ENCODE peak calls at places on chromosome 1, in ten cellular contexts. A, G, D, U, Z, S, P, B, I and E are unnamed samples.

GRCh38 chr1:36750706-36751105 is 268.0 kb upstream of the CSF3R start:
- DNase-seq in A (no peak), G (no peak), D (no peak), U (no peak), Z (peak), S (no peak), P (no peak), B (no peak), I (no peak), E (no peak)

GRCh38 chr1:72037745-72038343 is 244.5 kb downstream of the NEGR1 start:
- DNase-seq in A (no peak), G (peak), D (no peak), U (peak), Z (peak), S (no peak), P (peak), B (peak), I (peak), E (peak)

GRCh38 chr1:36763771-36764170 is 270.5 kb downstream of the GRIK3 start:
- DNase-seq in A (no peak), G (no peak), D (no peak), U (peak), Z (no peak), S (no peak), P (no peak), B (no peak), I (no peak), E (no peak)

GRCh38 chr1:229664133-229664689 is 38.2 kb downstream of the URB2 start:
- DNase-seq in A (no peak), G (peak), D (peak), U (no peak), Z (no peak), S (no peak), P (peak), B (peak), I (peak), E (peak)

GRCh38 chr1:163535807-163536206 is 214.1 kb downstream of the NUF2 start:
- DNase-seq in A (no peak), G (no peak), D (no peak), U (no peak), Z (no peak), S (peak), P (peak), B (peak), I (peak), E (peak)

GRCh38 chr1:219958875-219959417 is 30.6 kb upstream of the SLC30A10 start:
- DNase-seq in A (no peak), G (peak), D (no peak), U (no peak), Z (no peak), S (no peak), P (no peak), B (no peak), I (no peak), E (no peak)

GRCh38 chr1:78475888-78476610 is 14.7 kb upstream of the PTGFR start:
- DNase-seq in A (no peak), G (no peak), D (no peak), U (no peak), Z (no peak), S (no peak), P (peak), B (no peak), I (no peak), E (peak)

GRCh38 chr1:81920245-81920740 is 119.6 kb downstream of the ADGRL2 start:
- DNase-seq in A (peak), G (no peak), D (no peak), U (no peak), Z (peak), S (no peak), P (peak), B (peak), I (peak), E (peak)

GRCh38 chr1:41802532-41803501 is 115.9 kb downstream of the HIVEP3 start:
- DNase-seq in A (peak), G (peak), D (peak), U (no peak), Z (no peak), S (no peak), P (no peak), B (no peak), I (no peak), E (peak)

GRCh38 chr1:36172983-36173382 is 17.0 kb downstream of the MAP7D1 start:
- DNase-seq in A (no peak), G (no peak), D (no peak), U (no peak), Z (no peak), S (no peak), P (peak), B (peak), I (peak), E (peak)

GRCh38 chr1:178120088-178120487 is 26.2 kb downstream of the RASAL2 start:
- DNase-seq in A (no peak), G (no peak), D (no peak), U (no peak), Z (no peak), S (no peak), P (no peak), B (no peak), I (no peak), E (no peak)

GRCh38 chr1:178124115-178124514 is 30.2 kb downstream of the RASAL2 start:
- DNase-seq in A (no peak), G (no peak), D (no peak), U (no peak), Z (peak), S (no peak), P (no peak), B (no peak), I (no peak), E (no peak)

GRCh38 chr1:178119623-178120022 is 25.7 kb downstream of the RASAL2 start:
- DNase-seq in A (no peak), G (no peak), D (no peak), U (no peak), Z (no peak), S (no peak), P (no peak), B (no peak), I (no peak), E (peak)

GRCh38 chr1:178121883-178122282 is 28.0 kb downstream of the RASAL2 start:
- DNase-seq in A (no peak), G (no peak), D (no peak), U (no peak), Z (no peak), S (no peak), P (peak), B (peak), I (no peak), E (no peak)

GRCh38 chr1:178122283-178122682 is 28.4 kb downstream of the RASAL2 start:
- DNase-seq in A (no peak), G (no peak), D (no peak), U (no peak), Z (no peak), S (no peak), P (peak), B (peak), I (no peak), E (no peak)
- H3K4me3 ChIP-seq in A (no peak), G (no peak), D (no peak), U (no peak), Z (no peak), S (no peak), P (no peak), B (no peak), I (no peak), E (no peak)

GRCh38 chr1:11571906-11572616 is 82.2 kb downstream of the FBXO2 start:
- DNase-seq in A (no peak), G (no peak), D (no peak), U (peak), Z (peak), S (no peak), P (no peak), B (no peak), I (no peak), E (peak)
- TF ChIP-seq CTCF in A (peak), G (no peak), D (no peak), U (peak), Z (peak), S (no peak), P (peak), B (no peak), I (peak), E (peak)

GRCh38 chr1:6738987-6739386 is 37.4 kb upstream of the DNAJC11 start:
- DNase-seq in A (no peak), G (no peak), D (no peak), U (no peak), Z (no peak), S (no peak), P (no peak), B (no peak), I (no peak), E (no peak)

GRCh38 chr1:6747679-6748078 is 37.6 kb upstream of the CAMTA1 start:
- DNase-seq in A (no peak), G (no peak), D (no peak), U (no peak), Z (no peak), S (no peak), P (no peak), B (no peak), I (no peak), E (no peak)

GRCh38 chr1:6745073-6745472 is 40.2 kb upstream of the CAMTA1 start:
- DNase-seq in A (no peak), G (no peak), D (no peak), U (no peak), Z (no peak), S (no peak), P (no peak), B (no peak), I (no peak), E (no peak)

GRCh38 chr1:6743189-6744101 is 41.8 kb upstream of the CAMTA1 start:
- DNase-seq in A (peak), G (peak), D (no peak), U (no peak), Z (peak), S (peak), P (peak), B (peak), I (peak), E (peak)
- H3K4me3 ChIP-seq in A (peak), G (no peak), D (no peak), U (no peak), Z (no peak), S (peak), P (no peak), B (no peak), I (no peak), E (no peak)

DNA sequence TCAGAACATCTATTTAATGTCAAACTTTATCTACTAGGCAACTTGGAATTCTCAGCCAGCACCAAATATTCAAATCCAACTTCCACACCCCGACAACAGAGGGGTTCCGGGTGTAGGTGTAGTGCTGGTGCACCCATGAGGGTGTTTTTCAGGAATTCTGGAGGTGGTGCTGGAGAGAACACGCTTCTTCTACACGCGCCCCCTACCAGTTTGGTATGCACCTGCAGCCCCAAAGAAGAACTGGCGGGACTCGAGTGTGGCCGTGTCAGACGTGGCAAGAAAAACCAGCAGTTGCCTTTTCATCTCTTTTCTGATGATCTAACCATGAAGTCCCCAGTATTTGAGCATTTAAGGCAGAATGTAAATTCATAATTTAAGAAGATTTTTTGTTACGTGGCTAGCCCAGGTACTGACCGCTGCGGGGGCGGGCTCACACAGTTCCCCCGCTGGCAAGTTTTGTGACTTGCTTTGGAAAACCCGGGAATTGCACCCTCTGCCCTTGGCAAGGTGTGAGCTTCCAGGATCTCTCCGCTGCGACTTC is 419 bp upstream of the TLCD4 start:
- DNase-seq in A (peak), G (peak), D (peak), U (peak), Z (peak), S (no peak), P (peak), B (peak), I (peak), E (peak)
- TF ChIP-seq CTCF in A (peak), G (peak), D (peak), U (peak), Z (peak), S (peak), P (peak), B (peak), I (peak), E (peak)

GRCh38 chr1:118636004-118636403 is 352.1 kb downstream of the TBX15 start:
- DNase-seq in A (no peak), G (no peak), D (no peak), U (no peak), Z (no peak), S (no peak), P (no peak), B (no peak), I (no peak), E (peak)
- H3K4me3 ChIP-seq in A (no peak), G (no peak), D (no peak), U (no peak), Z (no peak), S (no peak), P (no peak), B (no peak), I (no peak), E (no peak)

GRCh38 chr1:1063945-1064831 is 9.9 kb downstream of the RNF223 start:
- DNase-seq in A (peak), G (peak), D (peak), U (peak), Z (peak), S (peak), P (peak), B (peak), I (peak), E (peak)
- TF ChIP-seq CTCF in A (peak), G (peak), D (peak), U (peak), Z (peak), S (peak), P (peak), B (peak), I (peak), E (peak)

GRCh38 chr1:154865442-154866256 is 4.4 kb downstream of the KCNN3 start:
- DNase-seq in A (no peak), G (no peak), D (no peak), U (peak), Z (peak), S (no peak), P (no peak), B (no peak), I (no peak), E (no peak)

GRCh38 chr1:154866995-154867795 is 2.9 kb downstream of the KCNN3 start:
- DNase-seq in A (no peak), G (peak), D (no peak), U (no peak), Z (peak), S (no peak), P (peak), B (peak), I (peak), E (peak)

GRCh38 chr1:154864189-154864985 is 5.7 kb downstream of the KCNN3 start:
- DNase-seq in A (no peak), G (no peak), D (no peak), U (no peak), Z (no peak), S (no peak), P (no peak), B (no peak), I (no peak), E (no peak)

GRCh38 chr1:154867841-154868610 is 2.1 kb downstream of the KCNN3 start:
- DNase-seq in A (no peak), G (no peak), D (no peak), U (no peak), Z (peak), S (no peak), P (no peak), B (no peak), I (no peak), E (no peak)

DNA sequence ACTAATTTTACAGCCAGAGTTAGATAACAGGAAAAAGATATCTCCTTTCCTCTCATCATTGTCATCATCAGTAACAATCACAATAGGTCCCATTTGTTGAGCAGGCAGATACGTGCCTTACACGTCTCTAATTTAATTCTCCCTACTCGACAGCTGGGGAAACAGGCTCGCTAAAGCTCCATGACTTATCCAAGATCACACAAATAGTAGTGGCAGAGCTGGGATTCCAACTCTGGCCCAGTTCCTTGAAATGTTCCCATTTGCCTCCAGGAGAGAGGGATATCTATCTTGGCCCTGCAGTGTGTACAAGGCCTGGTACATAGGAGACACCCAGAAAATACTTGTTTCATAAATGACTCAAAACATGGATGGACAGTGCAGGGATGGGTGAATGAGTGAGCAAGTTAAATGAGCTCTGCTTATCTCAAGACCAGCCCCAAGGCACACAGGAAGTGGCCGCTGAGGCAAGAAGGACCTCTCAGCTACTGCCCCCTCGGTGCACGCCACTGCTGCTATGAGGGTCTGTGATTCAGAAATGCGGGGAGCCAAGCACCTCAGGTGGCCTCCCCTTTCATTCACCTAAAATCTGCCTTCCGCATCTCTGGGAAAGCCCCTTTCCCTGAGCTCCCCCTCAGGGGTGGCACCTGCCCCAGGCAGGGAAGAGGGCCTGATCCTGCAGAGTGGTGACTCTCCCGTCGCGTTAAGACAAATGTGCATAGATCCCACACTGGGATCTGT is 3.7 kb downstream of the KCNN3 start:
- DNase-seq in A (no peak), G (no peak), D (no peak), U (peak), Z (peak), S (no peak), P (peak), B (peak), I (peak), E (no peak)
- H3K4me3 ChIP-seq in A (peak), G (no peak), D (no peak), U (no peak), Z (no peak), S (no peak), P (no peak), B (no peak), I (no peak), E (no peak)

GRCh38 chr1:25523512-25523911 is 19.9 kb upstream of the LDLRAP1 start:
- DNase-seq in A (no peak), G (no peak), D (no peak), U (peak), Z (peak), S (no peak), P (peak), B (peak), I (peak), E (peak)
- TF ChIP-seq CTCF in A (no peak), G (no peak), D (no peak), U (peak), Z (peak), S (peak), P (peak), B (peak), I (peak), E (peak)

GRCh38 chr1:1432951-1433803 is 2.3 kb upstream of the VWA1 start:
- DNase-seq in A (peak), G (peak), D (peak), U (peak), Z (peak), S (no peak), P (peak), B (no peak), I (no peak), E (peak)
- H3K4me3 ChIP-seq in A (peak), G (no peak), D (no peak), U (no peak), Z (no peak), S (no peak), P (no peak), B (no peak), I (no peak), E (no peak)

DNA sequence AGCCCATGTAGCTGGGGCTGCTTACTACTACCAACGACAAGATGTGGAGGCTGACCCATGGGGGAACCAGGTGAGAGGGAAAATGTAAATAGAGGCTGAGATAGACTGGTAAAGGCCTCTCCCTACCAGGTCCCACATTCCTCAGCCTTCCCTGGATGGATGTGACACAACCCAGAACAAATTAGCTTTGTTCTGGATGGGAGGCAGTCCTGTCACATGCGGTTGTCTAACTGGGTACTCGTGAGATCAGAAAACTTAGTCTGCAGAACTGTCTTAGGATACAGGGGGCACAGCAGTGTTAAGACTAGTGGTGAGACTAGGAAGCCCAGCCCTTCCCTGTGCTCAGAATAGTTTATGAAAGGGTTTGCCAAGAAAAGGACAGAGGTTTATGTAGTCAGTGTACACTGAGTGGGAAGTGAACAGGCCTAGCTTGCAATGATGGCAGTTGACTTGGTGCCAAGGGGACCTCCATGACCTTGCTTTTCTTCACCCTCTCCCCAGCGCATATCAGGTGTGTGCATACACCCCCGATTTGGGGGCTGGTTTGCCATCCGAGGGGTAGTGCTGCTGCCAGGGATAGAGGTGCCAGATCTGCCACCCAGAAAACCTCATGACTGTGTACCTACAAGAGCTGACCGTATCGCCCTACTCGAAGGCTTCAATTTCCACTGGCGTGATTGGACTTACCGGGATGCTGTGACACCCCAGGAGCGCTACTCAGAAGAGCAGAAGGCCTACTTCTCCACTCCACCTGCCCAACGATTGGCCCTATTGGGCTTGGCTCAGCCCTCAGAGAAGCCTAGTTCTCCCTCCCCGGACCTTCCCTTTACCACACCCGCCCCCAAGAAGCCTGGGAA is 8.4 kb downstream of the MMACHC start:
- DNase-seq in A (no peak), G (no peak), D (no peak), U (no peak), Z (peak), S (no peak), P (peak), B (no peak), I (no peak), E (no peak)
- TF ChIP-seq CTCF in A (peak), G (no peak), D (peak), U (peak), Z (peak), S (peak), P (peak), B (peak), I (peak), E (peak)